ENCODE peak calls at places on chromosomes 11 and 22, in five cellular contexts. One of them, this sample, is unnamed.

GRCh38 chr11:117199061-117199915 is at the start of gene TAGLN:
- DNase-seq in HepG2: peak
- DNase-seq in suprapubic skin: no peak
- DNase-seq in H1: peak
- DNase-seq in tibial nerve: peak
- DNase-seq in this sample: peak

GRCh38 chr11:88414385-88414861 is 76.9 kb upstream of the CTSC start:
- DNase-seq in HepG2: no peak
- DNase-seq in suprapubic skin: no peak
- DNase-seq in H1: no peak
- DNase-seq in tibial nerve: peak
- DNase-seq in this sample: no peak

GRCh38 chr22:47094861-47095330 is 332.4 kb downstream of the TBC1D22A start:
- DNase-seq in HepG2: no peak
- DNase-seq in suprapubic skin: no peak
- DNase-seq in H1: no peak
- DNase-seq in tibial nerve: no peak
- DNase-seq in this sample: no peak

GRCh38 chr11:306645-307371 is 808 bp upstream of the IFITM2 start:
- DNase-seq in HepG2: no peak
- DNase-seq in suprapubic skin: no peak
- DNase-seq in H1: no peak
- DNase-seq in tibial nerve: no peak
- DNase-seq in this sample: no peak

GRCh38 chr11:121336279-121336947 is 43.8 kb downstream of the SC5D start:
- DNase-seq in HepG2: no peak
- DNase-seq in suprapubic skin: no peak
- DNase-seq in H1: no peak
- DNase-seq in tibial nerve: no peak
- DNase-seq in this sample: no peak

GRCh38 chr22:32219030-32219429 is 14.2 kb upstream of the RFPL2 start:
- DNase-seq in HepG2: no peak
- DNase-seq in suprapubic skin: no peak
- DNase-seq in H1: no peak
- DNase-seq in tibial nerve: no peak
- DNase-seq in this sample: no peak

GRCh38 chr11:116808262-116809175 is 14.6 kb downstream of the APOA4 start:
- DNase-seq in HepG2: peak
- DNase-seq in suprapubic skin: no peak
- DNase-seq in H1: no peak
- DNase-seq in tibial nerve: no peak
- DNase-seq in this sample: peak

GRCh38 chr11:72144807-72145565 is 9.5 kb downstream of the FOLR3 start:
- DNase-seq in HepG2: no peak
- DNase-seq in suprapubic skin: no peak
- DNase-seq in H1: no peak
- DNase-seq in tibial nerve: no peak
- DNase-seq in this sample: no peak

GRCh38 chr11:27200779-27201453 is 160.3 kb downstream of the BBOX1 start:
- DNase-seq in HepG2: no peak
- DNase-seq in suprapubic skin: no peak
- DNase-seq in H1: no peak
- DNase-seq in tibial nerve: no peak
- DNase-seq in this sample: no peak

GRCh38 chr22:17842386-17842785 is 68.1 kb upstream of the BID start:
- DNase-seq in HepG2: no peak
- DNase-seq in suprapubic skin: no peak
- DNase-seq in H1: no peak
- DNase-seq in tibial nerve: no peak
- DNase-seq in this sample: peak

GRCh38 chr11:77101043-77101537 is 1.6 kb upstream of the OMP start:
- DNase-seq in HepG2: peak
- DNase-seq in suprapubic skin: no peak
- DNase-seq in H1: no peak
- DNase-seq in tibial nerve: no peak
- DNase-seq in this sample: no peak

GRCh38 chr22:21448627-21449416 is 18.4 kb upstream of the TMEM191C start:
- DNase-seq in HepG2: no peak
- DNase-seq in suprapubic skin: peak
- DNase-seq in H1: no peak
- DNase-seq in tibial nerve: no peak
- DNase-seq in this sample: peak

GRCh38 chr22:42693055-42693762 is 27.5 kb downstream of the A4GALT start:
- DNase-seq in HepG2: no peak
- DNase-seq in suprapubic skin: no peak
- DNase-seq in H1: no peak
- DNase-seq in tibial nerve: no peak
- DNase-seq in this sample: no peak

GRCh38 chr22:40728731-40729189 is 49.5 kb downstream of the MCHR1 start:
- DNase-seq in HepG2: no peak
- DNase-seq in suprapubic skin: no peak
- DNase-seq in H1: no peak
- DNase-seq in tibial nerve: no peak
- DNase-seq in this sample: peak

GRCh38 chr11:120904116-120904515 is 119.8 kb upstream of the TBCEL start:
- DNase-seq in HepG2: no peak
- DNase-seq in suprapubic skin: no peak
- DNase-seq in H1: no peak
- DNase-seq in tibial nerve: no peak
- DNase-seq in this sample: no peak

GRCh38 chr22:28231423-28231822 is 312.4 kb upstream of the PITPNB start:
- DNase-seq in HepG2: peak
- DNase-seq in suprapubic skin: no peak
- DNase-seq in H1: no peak
- DNase-seq in tibial nerve: no peak
- DNase-seq in this sample: no peak

GRCh38 chr11:94751216-94751612 is 16.9 kb upstream of the AMOTL1 start:
- DNase-seq in HepG2: no peak
- DNase-seq in suprapubic skin: no peak
- DNase-seq in H1: no peak
- DNase-seq in tibial nerve: peak
- DNase-seq in this sample: no peak

GRCh38 chr11:132453411-132453810 is 1078.9 kb downstream of the OPCML start:
- DNase-seq in HepG2: no peak
- DNase-seq in suprapubic skin: no peak
- DNase-seq in H1: no peak
- DNase-seq in tibial nerve: no peak
- DNase-seq in this sample: no peak

GRCh38 chr11:126007263-126007662 is 55.4 kb downstream of the CDON start:
- DNase-seq in HepG2: peak
- DNase-seq in suprapubic skin: no peak
- DNase-seq in H1: no peak
- DNase-seq in tibial nerve: peak
- DNase-seq in this sample: no peak

GRCh38 chr11:71476926-71477636 is 24.1 kb downstream of the NADSYN1 start:
- DNase-seq in HepG2: no peak
- DNase-seq in suprapubic skin: no peak
- DNase-seq in H1: no peak
- DNase-seq in tibial nerve: no peak
- DNase-seq in this sample: no peak

GRCh38 chr22:37088750-37089408 is 20.6 kb downstream of the TMPRSS6 start:
- DNase-seq in HepG2: no peak
- DNase-seq in suprapubic skin: no peak
- DNase-seq in H1: no peak
- DNase-seq in tibial nerve: no peak
- DNase-seq in this sample: no peak

GRCh38 chr11:106077609-106078517 is at the start of gene AASDHPPT:
- DNase-seq in HepG2: peak
- DNase-seq in suprapubic skin: no peak
- DNase-seq in H1: no peak
- DNase-seq in tibial nerve: peak
- DNase-seq in this sample: peak

GRCh38 chr22:23269441-23270211 is 89.3 kb downstream of the BCR start:
- DNase-seq in HepG2: no peak
- DNase-seq in suprapubic skin: no peak
- DNase-seq in H1: no peak
- DNase-seq in tibial nerve: no peak
- DNase-seq in this sample: no peak

GRCh38 chr11:110759972-110760381 is 47.7 kb upstream of the ARHGAP20 start:
- DNase-seq in HepG2: no peak
- DNase-seq in suprapubic skin: no peak
- DNase-seq in H1: no peak
- DNase-seq in tibial nerve: no peak
- DNase-seq in this sample: peak

DNA sequence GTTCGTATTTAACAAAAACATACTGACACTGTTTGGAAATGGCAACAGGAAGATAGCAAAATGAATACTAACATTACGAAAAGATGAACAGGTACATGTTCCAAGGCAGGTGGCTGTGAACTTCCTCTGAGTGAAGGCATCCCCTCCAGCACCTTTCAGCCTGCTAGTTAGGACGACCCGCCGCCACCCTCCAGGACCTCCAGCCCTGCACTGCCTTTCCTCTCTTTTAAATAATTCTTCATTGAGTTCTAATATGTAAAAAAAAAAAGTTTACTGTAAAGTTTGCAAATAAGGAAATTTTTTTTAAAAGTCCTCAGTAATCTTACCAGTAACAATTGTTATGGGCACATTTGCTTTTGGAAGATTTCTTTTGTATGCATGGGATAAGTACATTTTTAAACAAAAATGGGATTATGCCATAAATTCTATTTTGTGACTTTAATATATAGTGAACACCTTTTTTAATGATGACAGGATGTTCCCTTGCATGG is 6.0 kb downstream of the NEAT1 start:
- DNase-seq in HepG2: no peak
- DNase-seq in suprapubic skin: peak
- DNase-seq in H1: no peak
- DNase-seq in tibial nerve: peak
- DNase-seq in this sample: peak
- H3K4me3 ChIP-seq in HepG2: peak
- H3K4me3 ChIP-seq in suprapubic skin: peak
- H3K4me3 ChIP-seq in H1: no peak
- H3K4me3 ChIP-seq in tibial nerve: peak
- H3K4me3 ChIP-seq in this sample: peak

GRCh38 chr22:27105142-27106025 is 448.0 kb downstream of the MIAT start:
- DNase-seq in HepG2: no peak
- DNase-seq in suprapubic skin: peak
- DNase-seq in H1: no peak
- DNase-seq in tibial nerve: peak
- DNase-seq in this sample: peak
- TF ChIP-seq EP300 in HepG2: no peak
- TF ChIP-seq EP300 in suprapubic skin: peak
- TF ChIP-seq EP300 in H1: no peak
- TF ChIP-seq EP300 in tibial nerve: peak
- TF ChIP-seq EP300 in this sample: peak

GRCh38 chr11:47249378-47249715 is 733 bp upstream of the ACP2 start:
- DNase-seq in HepG2: no peak
- DNase-seq in suprapubic skin: no peak
- DNase-seq in H1: no peak
- DNase-seq in tibial nerve: no peak
- DNase-seq in this sample: no peak

GRCh38 chr11:47248664-47249377 is at the start of gene ACP2:
- DNase-seq in HepG2: peak
- DNase-seq in suprapubic skin: peak
- DNase-seq in H1: no peak
- DNase-seq in tibial nerve: peak
- DNase-seq in this sample: peak

GRCh38 chr11:47248304-47248663 is 330 bp downstream of the ACP2 start:
- DNase-seq in HepG2: no peak
- DNase-seq in suprapubic skin: no peak
- DNase-seq in H1: no peak
- DNase-seq in tibial nerve: no peak
- DNase-seq in this sample: no peak

GRCh38 chr11:47245586-47246357 is 2.8 kb downstream of the ACP2 start:
- DNase-seq in HepG2: no peak
- DNase-seq in suprapubic skin: no peak
- DNase-seq in H1: no peak
- DNase-seq in tibial nerve: no peak
- DNase-seq in this sample: no peak

DNA sequence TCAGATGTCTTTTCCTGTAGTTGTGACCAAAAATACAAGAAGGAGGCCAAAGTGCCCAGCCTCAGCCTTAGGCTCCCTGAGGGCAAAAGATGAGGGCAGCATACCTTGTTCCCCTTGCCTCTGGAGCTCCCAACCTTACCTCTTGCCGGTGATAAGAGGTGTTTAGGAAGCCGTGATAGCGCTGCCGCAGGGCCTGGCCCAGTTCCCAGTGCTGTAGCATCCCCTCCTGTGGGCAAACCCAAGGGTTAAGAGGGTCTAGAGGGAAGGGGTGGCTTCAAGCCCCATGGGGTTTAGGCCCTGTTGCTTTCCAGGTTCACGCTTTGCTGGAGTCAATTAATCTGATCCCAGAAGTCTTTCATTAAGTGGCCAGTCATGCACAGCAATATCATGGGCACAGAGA is 1.1 kb downstream of the ACP2 start:
- DNase-seq in HepG2: no peak
- DNase-seq in suprapubic skin: no peak
- DNase-seq in H1: no peak
- DNase-seq in tibial nerve: no peak
- DNase-seq in this sample: no peak
- H3K4me3 ChIP-seq in HepG2: peak
- H3K4me3 ChIP-seq in suprapubic skin: peak
- H3K4me3 ChIP-seq in H1: peak
- H3K4me3 ChIP-seq in tibial nerve: no peak
- H3K4me3 ChIP-seq in this sample: peak

DNA sequence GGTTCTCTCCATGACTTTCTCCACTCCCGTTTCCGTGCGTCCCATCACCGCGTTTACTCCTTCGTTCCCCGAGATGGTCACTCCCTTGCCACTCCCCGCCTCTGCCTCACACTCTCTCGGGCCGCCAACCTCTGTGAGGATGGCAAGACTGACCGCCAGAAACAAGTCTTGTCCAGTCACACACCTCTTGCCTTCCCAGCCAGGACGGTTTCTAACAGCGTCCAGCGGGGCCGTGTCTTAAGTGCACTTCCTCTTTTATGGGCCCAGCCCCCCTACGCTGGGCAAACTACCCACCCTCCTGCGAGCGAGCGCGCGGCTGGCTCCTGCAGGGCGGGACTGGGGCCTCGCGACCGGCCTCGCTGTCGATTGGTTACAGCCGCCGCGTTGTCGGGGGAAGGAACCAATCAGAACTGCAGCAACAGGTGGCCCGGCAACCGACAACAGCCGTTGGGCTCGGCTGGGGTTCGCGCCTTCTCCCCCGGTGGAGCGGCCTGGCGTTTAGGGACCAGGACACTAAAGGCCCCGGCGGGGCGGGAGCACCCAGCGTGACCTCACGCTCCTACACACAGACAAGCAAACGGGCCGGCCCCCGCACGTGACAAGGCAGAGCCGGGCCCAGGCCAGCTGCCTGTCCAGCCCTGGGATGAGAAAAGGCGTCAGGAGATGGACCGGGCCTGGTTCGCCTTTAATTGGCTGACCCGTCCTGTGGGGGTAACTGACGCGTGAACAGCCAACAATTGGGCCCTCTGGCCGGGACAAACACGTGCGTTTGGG is 534 bp upstream of the UCP2 start:
- DNase-seq in HepG2: peak
- DNase-seq in suprapubic skin: peak
- DNase-seq in H1: peak
- DNase-seq in tibial nerve: peak
- DNase-seq in this sample: peak
- TF ChIP-seq EP300 in HepG2: peak
- TF ChIP-seq EP300 in suprapubic skin: no peak
- TF ChIP-seq EP300 in H1: no peak
- TF ChIP-seq EP300 in tibial nerve: peak
- TF ChIP-seq EP300 in this sample: no peak